ENCODE peak calls at places on chromosomes 16 and 17, in ten cellular contexts. One of them, this sample, is unnamed. For H3K9me3, the result is how much of the 10 kb centered on the place peaks cover.

GRCh38 chr16:75996491-75996890 is 270.2 kb upstream of the CPHXL start:
- DNase-seq in CD4-positive, CD25-positive, alpha-beta regulatory T cell: no peak
- DNase-seq in endodermal cell: no peak
- DNase-seq in heart right ventricle: no peak
- DNase-seq in ovary: no peak
- DNase-seq in aorta: no peak
- DNase-seq in right atrium auricular region: no peak
- DNase-seq in esophagus squamous epithelium: no peak
- DNase-seq in lung: no peak
- DNase-seq in thoracic aorta: no peak
- DNase-seq in this sample: no peak

GRCh38 chr17:75693500-75694481 is 26.7 kb downstream of the SAP30BP start:
- DNase-seq in endodermal cell: peak
- DNase-seq in right atrium auricular region: no peak
- DNase-seq in heart right ventricle: peak
- DNase-seq in esophagus squamous epithelium: no peak
- DNase-seq in thoracic aorta: no peak
- DNase-seq in CD4-positive, CD25-positive, alpha-beta regulatory T cell: no peak
- DNase-seq in aorta: peak
- DNase-seq in lung: peak
- DNase-seq in ovary: no peak
- DNase-seq in this sample: peak

GRCh38 chr16:27476240-27476639 is 73.5 kb downstream of the GTF3C1 start:
- DNase-seq in esophagus squamous epithelium: no peak
- DNase-seq in endodermal cell: no peak
- DNase-seq in right atrium auricular region: no peak
- DNase-seq in lung: no peak
- DNase-seq in ovary: no peak
- DNase-seq in heart right ventricle: no peak
- DNase-seq in thoracic aorta: no peak
- DNase-seq in CD4-positive, CD25-positive, alpha-beta regulatory T cell: no peak
- DNase-seq in aorta: peak
- DNase-seq in this sample: no peak

GRCh38 chr16:19672378-19672777 is 45.6 kb downstream of the KNOP1 start:
- DNase-seq in thoracic aorta: no peak
- DNase-seq in endodermal cell: no peak
- DNase-seq in right atrium auricular region: no peak
- DNase-seq in heart right ventricle: no peak
- DNase-seq in CD4-positive, CD25-positive, alpha-beta regulatory T cell: no peak
- DNase-seq in ovary: no peak
- DNase-seq in lung: no peak
- DNase-seq in esophagus squamous epithelium: no peak
- DNase-seq in aorta: no peak
- DNase-seq in this sample: no peak

GRCh38 chr17:45222994-45223540 is 1.4 kb downstream of the FMNL1 start:
- DNase-seq in right atrium auricular region: no peak
- DNase-seq in ovary: no peak
- DNase-seq in endodermal cell: no peak
- DNase-seq in thoracic aorta: no peak
- DNase-seq in heart right ventricle: no peak
- DNase-seq in esophagus squamous epithelium: no peak
- DNase-seq in aorta: no peak
- DNase-seq in CD4-positive, CD25-positive, alpha-beta regulatory T cell: no peak
- DNase-seq in lung: no peak
- DNase-seq in this sample: no peak

GRCh38 chr17:78268960-78269892 is 37.8 kb downstream of the TMEM235 start:
- DNase-seq in aorta: peak
- DNase-seq in thoracic aorta: no peak
- DNase-seq in ovary: peak
- DNase-seq in endodermal cell: peak
- DNase-seq in right atrium auricular region: no peak
- DNase-seq in CD4-positive, CD25-positive, alpha-beta regulatory T cell: no peak
- DNase-seq in heart right ventricle: no peak
- DNase-seq in esophagus squamous epithelium: no peak
- DNase-seq in lung: no peak
- DNase-seq in this sample: no peak

GRCh38 chr17:38874505-38875419 is 4.9 kb downstream of the LASP1 start:
- DNase-seq in thoracic aorta: no peak
- DNase-seq in CD4-positive, CD25-positive, alpha-beta regulatory T cell: no peak
- DNase-seq in right atrium auricular region: no peak
- DNase-seq in heart right ventricle: no peak
- DNase-seq in ovary: no peak
- DNase-seq in lung: no peak
- DNase-seq in endodermal cell: peak
- DNase-seq in esophagus squamous epithelium: no peak
- DNase-seq in aorta: peak
- DNase-seq in this sample: no peak

GRCh38 chr17:77303620-77304019 is 162.9 kb downstream of the SEC14L1 start:
- DNase-seq in CD4-positive, CD25-positive, alpha-beta regulatory T cell: no peak
- DNase-seq in ovary: no peak
- DNase-seq in aorta: no peak
- DNase-seq in heart right ventricle: no peak
- DNase-seq in lung: no peak
- DNase-seq in endodermal cell: no peak
- DNase-seq in right atrium auricular region: no peak
- DNase-seq in esophagus squamous epithelium: no peak
- DNase-seq in thoracic aorta: no peak
- DNase-seq in this sample: no peak

GRCh38 chr17:17768415-17769088 is 68.2 kb downstream of the SREBF1 start:
- DNase-seq in right atrium auricular region: no peak
- DNase-seq in CD4-positive, CD25-positive, alpha-beta regulatory T cell: no peak
- DNase-seq in ovary: no peak
- DNase-seq in endodermal cell: no peak
- DNase-seq in heart right ventricle: no peak
- DNase-seq in lung: no peak
- DNase-seq in esophagus squamous epithelium: no peak
- DNase-seq in aorta: no peak
- DNase-seq in thoracic aorta: no peak
- DNase-seq in this sample: no peak

DNA sequence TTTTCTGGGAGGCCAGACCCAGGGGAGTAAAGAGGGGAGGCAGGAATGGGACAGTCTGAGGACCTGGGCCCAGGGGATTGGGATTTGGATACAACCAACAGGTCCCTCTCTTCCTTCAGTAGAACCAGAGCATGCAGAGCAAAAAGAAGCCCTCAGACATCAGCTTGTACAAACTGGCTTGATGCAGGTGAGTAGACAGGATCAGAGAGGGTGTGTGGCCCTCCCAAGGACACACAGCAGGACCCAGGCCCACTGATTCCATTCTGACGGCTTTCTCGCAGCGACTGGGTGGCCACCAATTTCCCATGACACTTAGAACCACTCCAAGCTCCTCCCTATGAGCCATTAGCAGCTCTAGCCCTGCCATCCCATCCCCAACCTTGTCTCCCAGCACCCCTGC is 63.6 kb downstream of the ABCC6 start:
- DNase-seq in right atrium auricular region: no peak
- DNase-seq in ovary: no peak
- DNase-seq in endodermal cell: no peak
- DNase-seq in thoracic aorta: no peak
- DNase-seq in heart right ventricle: no peak
- DNase-seq in CD4-positive, CD25-positive, alpha-beta regulatory T cell: no peak
- DNase-seq in lung: no peak
- DNase-seq in esophagus squamous epithelium: no peak
- DNase-seq in aorta: no peak
- DNase-seq in this sample: no peak
- H3K9me3 ChIP-seq in right atrium auricular region: under half
- H3K9me3 ChIP-seq in ovary: under half
- H3K9me3 ChIP-seq in endodermal cell: under half
- H3K9me3 ChIP-seq in thoracic aorta: under half
- H3K9me3 ChIP-seq in heart right ventricle: under half
- H3K9me3 ChIP-seq in CD4-positive, CD25-positive, alpha-beta regulatory T cell: under half
- H3K9me3 ChIP-seq in lung: under half
- H3K9me3 ChIP-seq in esophagus squamous epithelium: under half
- H3K9me3 ChIP-seq in aorta: under half
- H3K9me3 ChIP-seq in this sample: under half

GRCh38 chr16:1545044-1545736 is 11.7 kb downstream of the TMEM204 start:
- DNase-seq in ovary: no peak
- DNase-seq in endodermal cell: no peak
- DNase-seq in lung: no peak
- DNase-seq in thoracic aorta: no peak
- DNase-seq in heart right ventricle: peak
- DNase-seq in esophagus squamous epithelium: no peak
- DNase-seq in CD4-positive, CD25-positive, alpha-beta regulatory T cell: no peak
- DNase-seq in aorta: no peak
- DNase-seq in right atrium auricular region: peak
- DNase-seq in this sample: no peak
- H3K27ac ChIP-seq in ovary: peak
- H3K27ac ChIP-seq in endodermal cell: no peak
- H3K27ac ChIP-seq in lung: peak
- H3K27ac ChIP-seq in thoracic aorta: peak
- H3K27ac ChIP-seq in heart right ventricle: peak
- H3K27ac ChIP-seq in esophagus squamous epithelium: peak
- H3K27ac ChIP-seq in CD4-positive, CD25-positive, alpha-beta regulatory T cell: no peak
- H3K27ac ChIP-seq in aorta: peak
- H3K27ac ChIP-seq in right atrium auricular region: peak
- H3K27ac ChIP-seq in this sample: no peak

DNA sequence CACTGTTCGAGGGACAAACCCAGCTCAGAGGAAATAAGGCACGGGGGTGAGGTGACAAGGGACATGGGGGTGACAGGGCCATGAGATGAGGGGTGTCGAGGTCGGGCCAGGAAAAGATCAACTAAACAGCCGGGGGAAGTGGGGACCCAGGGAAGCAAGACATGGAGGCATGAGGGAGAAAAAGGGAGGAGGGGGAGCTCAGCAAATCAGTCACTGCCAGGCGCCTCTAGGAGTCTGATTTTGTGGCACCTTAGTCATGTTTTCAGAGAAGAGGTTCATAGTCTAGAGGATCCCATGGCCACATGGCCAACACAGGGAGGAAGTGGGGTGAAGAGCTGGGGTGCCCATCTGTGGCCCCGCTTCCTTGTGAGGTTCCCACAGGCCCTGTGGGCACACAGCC is 814.5 kb downstream of the KCNJ18 start:
- DNase-seq in lung: no peak
- DNase-seq in esophagus squamous epithelium: no peak
- DNase-seq in right atrium auricular region: no peak
- DNase-seq in endodermal cell: no peak
- DNase-seq in thoracic aorta: no peak
- DNase-seq in CD4-positive, CD25-positive, alpha-beta regulatory T cell: no peak
- DNase-seq in aorta: no peak
- DNase-seq in ovary: no peak
- DNase-seq in heart right ventricle: no peak
- DNase-seq in this sample: no peak
- H3K9me3 ChIP-seq in lung: under half
- H3K9me3 ChIP-seq in esophagus squamous epithelium: under half
- H3K9me3 ChIP-seq in right atrium auricular region: under half
- H3K9me3 ChIP-seq in endodermal cell: half or more
- H3K9me3 ChIP-seq in thoracic aorta: under half
- H3K9me3 ChIP-seq in CD4-positive, CD25-positive, alpha-beta regulatory T cell: under half
- H3K9me3 ChIP-seq in aorta: under half
- H3K9me3 ChIP-seq in ovary: under half
- H3K9me3 ChIP-seq in heart right ventricle: under half
- H3K9me3 ChIP-seq in this sample: under half

DNA sequence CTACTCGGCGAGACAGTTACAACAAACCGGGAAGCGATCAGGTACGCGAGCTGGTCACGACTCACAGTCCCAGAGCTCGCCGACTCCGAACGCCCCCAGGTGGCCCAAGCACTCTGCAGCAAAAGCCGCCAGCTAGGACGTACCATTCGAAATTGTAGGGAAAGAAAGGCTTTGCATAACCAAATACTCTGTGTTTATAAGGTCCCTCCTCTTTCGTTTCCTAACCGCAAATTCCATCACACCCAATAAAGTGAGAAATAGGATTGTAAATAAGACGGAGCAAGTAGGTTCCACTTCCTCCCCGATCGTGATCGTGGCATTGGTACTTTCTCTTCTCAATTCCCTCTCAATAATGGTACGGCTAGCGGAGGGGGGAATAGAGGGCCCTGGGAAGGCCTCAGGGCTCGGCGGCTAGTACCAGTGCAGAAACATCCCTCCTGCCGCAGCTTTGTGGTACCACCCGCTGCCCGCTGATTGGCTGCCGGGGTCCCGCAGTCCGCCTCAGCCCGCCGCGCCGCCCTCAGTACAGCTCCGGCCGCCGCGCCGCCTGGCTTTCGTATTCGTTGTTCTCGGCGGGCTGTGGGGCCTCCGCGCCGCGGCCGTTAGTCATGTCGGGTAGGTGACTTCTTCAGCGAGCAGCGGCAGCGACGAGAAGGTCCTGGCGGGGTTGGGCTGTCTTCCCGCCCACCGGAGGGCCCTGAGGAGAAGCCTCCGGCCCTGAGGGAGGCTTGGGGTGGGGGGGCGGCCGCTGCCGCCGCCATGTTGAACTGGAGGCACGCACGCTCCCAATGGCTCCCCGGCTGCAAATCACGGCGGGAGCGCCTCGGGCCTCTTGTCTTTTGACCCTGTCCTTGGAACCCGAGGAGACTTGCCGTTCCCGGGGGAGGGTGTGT is at the start of gene TAF15:
- DNase-seq in lung: peak
- DNase-seq in CD4-positive, CD25-positive, alpha-beta regulatory T cell: peak
- DNase-seq in right atrium auricular region: peak
- DNase-seq in thoracic aorta: peak
- DNase-seq in heart right ventricle: peak
- DNase-seq in esophagus squamous epithelium: peak
- DNase-seq in aorta: peak
- DNase-seq in ovary: peak
- DNase-seq in endodermal cell: peak
- DNase-seq in this sample: peak
- H3K27ac ChIP-seq in lung: peak
- H3K27ac ChIP-seq in CD4-positive, CD25-positive, alpha-beta regulatory T cell: peak
- H3K27ac ChIP-seq in right atrium auricular region: peak
- H3K27ac ChIP-seq in thoracic aorta: peak
- H3K27ac ChIP-seq in heart right ventricle: peak
- H3K27ac ChIP-seq in esophagus squamous epithelium: peak
- H3K27ac ChIP-seq in aorta: peak
- H3K27ac ChIP-seq in ovary: peak
- H3K27ac ChIP-seq in endodermal cell: peak
- H3K27ac ChIP-seq in this sample: peak